ENCODE peak calls at places on chromosome 13, in six cellular contexts. T, N, G, Z, R and E are unnamed samples.

GRCh38 chr13:30804474-30804873 is 69.1 kb downstream of the ALOX5AP start:
- DNase-seq in Z (no peak), N (no peak), T (no peak), R (no peak), G (no peak), E (no peak)

GRCh38 chr13:69604698-69605097 is 502.9 kb upstream of the ATXN8OS start:
- DNase-seq in N (no peak), Z (no peak), R (no peak), T (no peak), G (no peak), E (no peak)

GRCh38 chr13:44816701-44817684 is 172.3 kb downstream of the NUFIP1 start:
- DNase-seq in R (peak), N (peak), G (peak), Z (peak), T (peak), E (no peak)

GRCh38 chr13:98556968-98557591 is 19.8 kb downstream of the STK24 start:
- DNase-seq in G (peak), Z (peak), R (no peak), T (no peak), N (no peak), E (peak)

GRCh38 chr13:42720116-42720857 is 61.1 kb upstream of the FAM216B start:
- DNase-seq in N (peak), G (peak), R (peak), Z (peak), T (peak), E (peak)

GRCh38 chr13:99386495-99386894 is 79.3 kb upstream of the GPR183 start:
- DNase-seq in T (no peak), G (no peak), R (no peak), N (no peak), Z (no peak), E (no peak)

GRCh38 chr13:34161829-34162544 is 344.0 kb downstream of the RFC3 start:
- DNase-seq in G (peak), N (peak), R (no peak), Z (no peak), T (peak), E (peak)

GRCh38 chr13:22964245-22964966 is 216.4 kb upstream of the SGCG start:
- DNase-seq in R (no peak), Z (no peak), N (no peak), G (no peak), T (no peak), E (no peak)

GRCh38 chr13:97223711-97224461 is 1.8 kb downstream of the MBNL2 start:
- DNase-seq in T (peak), N (peak), Z (peak), R (peak), G (peak), E (peak)

GRCh38 chr13:85631801-85632200 is 167.4 kb downstream of the SLITRK6 start:
- DNase-seq in R (no peak), G (no peak), N (peak), T (no peak), Z (no peak), E (peak)

GRCh38 chr13:97250560-97250959 is 28.4 kb downstream of the MBNL2 start:
- DNase-seq in N (no peak), R (no peak), T (peak), Z (no peak), G (no peak), E (no peak)

GRCh38 chr13:28719227-28719562 is 425 bp upstream of the SLC46A3 start:
- DNase-seq in Z (no peak), T (no peak), G (no peak), N (no peak), R (no peak), E (peak)

GRCh38 chr13:60343978-60344377 is 53.0 kb upstream of the TDRD3 start:
- DNase-seq in N (no peak), R (no peak), Z (no peak), G (no peak), T (no peak), E (no peak)

GRCh38 chr13:47680752-47681151 is 320.3 kb downstream of the SUCLA2 start:
- DNase-seq in T (no peak), N (peak), G (peak), R (no peak), Z (no peak), E (peak)

GRCh38 chr13:46339035-46339666 is 47.9 kb downstream of the RUBCNL start:
- DNase-seq in Z (no peak), N (peak), T (no peak), R (no peak), G (peak), E (peak)

GRCh38 chr13:32019612-32020233 is 11.9 kb upstream of the FRY start:
- DNase-seq in T (peak), N (peak), R (no peak), G (peak), Z (no peak), E (peak)

GRCh38 chr13:94967183-94968039 is 255.1 kb upstream of the SOX21 start:
- DNase-seq in R (no peak), G (no peak), N (peak), T (peak), Z (no peak), E (peak)

GRCh38 chr13:96821381-96821780 is 172.9 kb downstream of the OXGR1 start:
- DNase-seq in Z (no peak), G (peak), R (no peak), N (peak), T (no peak), E (peak)

GRCh38 chr13:32545083-32545482 is 6.5 kb upstream of the N4BP2L2 start:
- DNase-seq in G (no peak), Z (no peak), R (no peak), N (no peak), T (no peak), E (no peak)

GRCh38 chr13:26785845-26786630 is 25.5 kb upstream of the GPR12 start:
- DNase-seq in T (no peak), G (no peak), Z (no peak), R (no peak), N (no peak), E (no peak)

GRCh38 chr13:28699246-28699645 is 19.5 kb downstream of the SLC46A3 start:
- DNase-seq in N (no peak), T (no peak), R (no peak), G (no peak), Z (no peak), E (no peak)

GRCh38 chr13:113452942-113453901 is at the start of gene ADPRHL1:
- DNase-seq in T (no peak), N (no peak), Z (no peak), G (no peak), R (no peak), E (no peak)

GRCh38 chr13:27605610-27606200 is 14.6 kb downstream of the LNX2 start:
- DNase-seq in R (no peak), Z (no peak), T (no peak), N (no peak), G (peak), E (peak)

GRCh38 chr13:42699922-42700321 is 81.5 kb upstream of the FAM216B start:
- DNase-seq in R (no peak), Z (no peak), G (no peak), T (no peak), N (no peak), E (no peak)

GRCh38 chr13:94595006-94595942 is 678 bp downstream of the TGDS start:
- DNase-seq in G (no peak), R (peak), T (peak), Z (no peak), N (peak), E (peak)

GRCh38 chr13:40236566-40237168 is 429.8 kb downstream of the FOXO1 start:
- DNase-seq in R (no peak), N (no peak), T (no peak), Z (no peak), G (no peak), E (peak)

GRCh38 chr13:89407357-89407756 is 1736.2 kb downstream of the SLITRK5 start:
- DNase-seq in Z (no peak), G (no peak), N (peak), R (no peak), T (no peak), E (no peak)

GRCh38 chr13:51556740-51557139 is 27.5 kb upstream of the WDFY2 start:
- DNase-seq in T (no peak), G (no peak), N (no peak), Z (peak), R (no peak), E (no peak)

GRCh38 chr13:52118595-52118994 is 10.3 kb downstream of the NEK5 start:
- DNase-seq in T (no peak), G (no peak), Z (no peak), N (no peak), R (no peak), E (no peak)

GRCh38 chr13:112683581-112683980 is 6.3 kb upstream of the ATP11A start:
- DNase-seq in R (no peak), Z (no peak), N (no peak), G (no peak), T (no peak), E (no peak)

GRCh38 chr13:102017248-102017647 is 384.6 kb downstream of the FGF14 start:
- DNase-seq in N (no peak), G (no peak), T (no peak), Z (no peak), R (no peak), E (no peak)

GRCh38 chr13:59607172-59607571 is 556.6 kb downstream of the DIAPH3 start:
- DNase-seq in N (no peak), Z (no peak), G (no peak), R (no peak), T (no peak), E (no peak)

GRCh38 chr13:28337196-28338045 is 157.5 kb downstream of the FLT1 start:
- DNase-seq in T (peak), N (peak), R (no peak), Z (no peak), G (peak), E (peak)

GRCh38 chr13:34011552-34012085 is 193.7 kb downstream of the RFC3 start:
- DNase-seq in Z (no peak), G (no peak), N (no peak), R (no peak), T (no peak), E (no peak)

GRCh38 chr13:33260168-33261098 is 25.1 kb downstream of the STARD13 start:
- DNase-seq in Z (no peak), R (no peak), T (no peak), N (no peak), G (no peak), E (no peak)

GRCh38 chr13:100128838-100129237 is 39.9 kb downstream of the PCCA start:
- DNase-seq in R (no peak), G (no peak), Z (no peak), N (no peak), T (no peak), E (no peak)

GRCh38 chr13:18960637-18961227 is 220.9 kb downstream of the TUBA3C start:
- DNase-seq in Z (no peak), G (no peak), N (no peak), R (no peak), T (no peak), E (no peak)

DNA sequence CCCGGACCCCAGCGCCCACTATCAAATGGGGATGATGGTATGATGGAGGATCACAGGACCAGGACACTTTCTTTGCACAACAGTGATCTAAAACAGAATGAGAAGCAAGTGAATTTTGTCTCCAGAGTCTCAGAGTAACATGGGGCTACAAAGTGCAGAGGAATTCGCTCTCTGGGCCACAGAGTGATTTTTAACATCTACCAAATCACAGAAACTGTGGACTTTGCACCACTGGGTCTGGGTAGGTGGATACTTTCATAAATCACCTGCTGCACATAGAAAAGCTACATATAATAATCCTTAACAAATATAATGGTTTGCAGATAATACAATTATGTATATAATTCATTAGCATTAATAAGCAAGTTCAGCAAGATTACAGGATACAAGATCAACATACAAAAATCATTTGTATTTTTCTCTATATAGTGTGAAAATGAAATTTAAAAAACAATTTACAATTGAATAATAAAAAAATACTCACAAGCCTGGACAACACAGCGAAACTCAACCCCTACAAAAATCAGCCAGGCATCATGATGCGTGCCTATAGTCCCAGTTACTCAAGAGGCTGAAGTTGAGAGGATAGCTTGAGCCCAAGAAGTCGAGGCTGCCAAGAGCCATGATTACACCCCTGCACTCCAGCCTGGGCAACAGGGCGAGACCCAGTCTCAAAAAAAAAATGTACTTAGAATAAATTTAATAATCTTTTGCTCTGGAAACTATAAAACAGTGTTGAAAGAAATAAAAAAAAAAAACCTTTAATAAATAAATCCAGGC is 60.3 kb upstream of the EEF1AKMT1 start:
- DNase-seq in G (no peak), R (no peak), N (no peak), T (no peak), Z (no peak), E (no peak)
- H3K27ac ChIP-seq in G (no peak), R (no peak), N (no peak), T (no peak), Z (no peak), E (no peak)

GRCh38 chr13:24680921-24681585 is 845 bp downstream of the ATP12A start:
- DNase-seq in G (no peak), N (no peak), Z (no peak), R (no peak), T (no peak), E (no peak)

GRCh38 chr13:24682353-24682752 is 2.1 kb downstream of the ATP12A start:
- DNase-seq in T (no peak), G (no peak), Z (no peak), N (no peak), R (no peak), E (no peak)

GRCh38 chr13:24681930-24682329 is 1.7 kb downstream of the ATP12A start:
- DNase-seq in Z (no peak), N (no peak), R (no peak), T (no peak), G (no peak), E (no peak)

GRCh38 chr13:24679686-24680085 is 522 bp upstream of the ATP12A start:
- DNase-seq in Z (no peak), R (no peak), T (no peak), N (no peak), G (no peak), E (no peak)

DNA sequence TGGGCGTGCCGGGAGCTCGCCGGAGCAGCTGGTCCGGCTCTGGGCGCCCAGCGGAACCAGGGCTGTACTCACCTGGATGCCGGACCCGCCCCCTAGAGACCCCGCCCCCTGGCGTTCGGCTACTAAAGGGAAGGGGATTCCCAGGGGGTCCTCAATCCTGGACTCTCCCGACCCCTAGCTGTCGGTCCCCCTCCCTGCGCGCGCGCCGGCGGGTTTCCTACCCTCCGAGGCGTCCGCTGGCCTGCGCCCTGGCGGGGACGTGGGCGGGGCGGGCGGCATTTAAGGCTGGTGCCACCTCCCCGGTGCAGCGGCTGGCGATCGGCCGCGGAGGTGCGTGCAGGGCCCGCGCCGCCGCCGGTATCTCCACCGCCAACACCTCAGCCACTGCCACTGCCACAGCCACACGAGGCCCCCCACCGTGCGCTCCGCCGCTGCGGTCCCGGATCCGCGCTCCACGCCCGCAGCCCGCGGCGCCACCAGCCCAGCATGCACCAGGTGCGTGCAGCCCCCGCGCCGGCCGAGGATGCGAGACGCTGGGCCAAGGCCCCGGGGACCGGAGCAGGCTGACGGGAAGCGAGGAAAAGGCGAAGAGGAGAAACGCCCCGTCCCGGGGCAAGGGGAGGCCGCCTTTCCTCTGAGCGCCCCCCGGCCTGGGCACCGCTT is at the start of gene ATP12A:
- DNase-seq in T (no peak), N (no peak), G (no peak), Z (no peak), R (peak), E (no peak)
- TF ChIP-seq EZH2 in T (peak), N (no peak), G (peak), Z (no peak), R (no peak), E (peak)

DNA sequence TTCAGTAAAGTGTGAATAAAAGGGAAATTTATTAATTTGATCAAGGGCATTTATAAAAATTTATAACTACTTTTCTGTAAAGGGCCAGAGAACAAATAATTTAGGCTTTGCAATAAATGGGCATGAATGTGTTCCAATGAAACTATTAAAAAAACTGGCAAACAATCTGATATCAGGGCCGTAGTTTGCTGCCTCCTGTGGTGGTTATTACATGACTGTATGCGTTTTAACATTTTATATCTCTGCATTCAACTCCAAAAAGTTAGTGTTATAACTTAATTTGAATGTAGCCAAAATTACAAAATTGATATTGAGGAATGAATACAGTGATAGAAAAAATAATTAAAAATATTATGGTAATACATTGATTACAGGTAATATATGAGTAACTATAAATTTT is 80.5 kb upstream of the POSTN start:
- DNase-seq in N (peak), Z (no peak), T (no peak), R (no peak), G (no peak), E (no peak)
- TF ChIP-seq CTCF in N (peak), Z (no peak), T (no peak), R (no peak), G (peak), E (peak)

DNA sequence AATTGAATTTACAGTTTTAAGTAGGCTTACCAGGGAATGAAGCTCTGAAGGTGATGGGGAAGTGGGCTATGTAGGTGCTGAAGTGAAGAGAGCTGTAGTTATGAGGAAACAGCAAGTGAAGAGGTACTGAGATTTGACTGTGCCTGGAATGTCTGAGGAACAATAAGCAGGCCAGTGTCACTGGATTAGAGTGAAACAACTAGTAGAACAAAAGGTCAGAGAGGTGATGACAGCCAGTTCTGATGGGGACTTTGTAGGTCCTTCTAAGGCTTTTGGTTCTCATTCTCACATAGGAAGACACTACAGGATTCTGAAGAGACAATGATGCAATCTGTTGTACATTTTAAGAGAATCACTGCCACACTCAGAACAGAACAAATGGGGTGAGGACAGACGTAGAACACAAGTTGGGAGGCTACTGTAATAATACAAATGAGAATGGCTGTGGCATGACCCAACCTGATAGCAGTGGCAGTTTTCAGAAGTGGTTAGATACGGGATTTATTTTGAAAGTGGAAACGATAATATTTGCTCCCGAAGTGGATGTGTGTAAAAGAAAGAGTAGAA is 130.8 kb downstream of the MYCBP2 start:
- DNase-seq in T (no peak), R (no peak), G (no peak), Z (no peak), N (no peak), E (peak)
- H3K27ac ChIP-seq in T (no peak), R (no peak), G (no peak), Z (no peak), N (no peak), E (no peak)

GRCh38 chr13:67230243-67230773 is at the start of gene PCDH9:
- DNase-seq in Z (no peak), G (peak), T (peak), N (peak), R (peak), E (peak)

GRCh38 chr13:67232384-67232783 is 2.2 kb upstream of the PCDH9 start:
- DNase-seq in T (no peak), Z (no peak), R (no peak), G (no peak), N (no peak), E (no peak)

GRCh38 chr13:67229438-67230242 is 496 bp downstream of the PCDH9 start:
- DNase-seq in N (peak), G (peak), R (no peak), T (no peak), Z (no peak), E (peak)

GRCh38 chr13:67231481-67231940 is 1.4 kb upstream of the PCDH9 start:
- DNase-seq in T (no peak), N (no peak), G (peak), R (no peak), Z (no peak), E (peak)

GRCh38 chr13:67230774-67231480 is 791 bp upstream of the PCDH9 start:
- DNase-seq in T (peak), Z (no peak), N (peak), G (peak), R (peak), E (peak)
- TF ChIP-seq EZH2 in T (no peak), Z (no peak), N (no peak), G (no peak), R (no peak), E (no peak)

DNA sequence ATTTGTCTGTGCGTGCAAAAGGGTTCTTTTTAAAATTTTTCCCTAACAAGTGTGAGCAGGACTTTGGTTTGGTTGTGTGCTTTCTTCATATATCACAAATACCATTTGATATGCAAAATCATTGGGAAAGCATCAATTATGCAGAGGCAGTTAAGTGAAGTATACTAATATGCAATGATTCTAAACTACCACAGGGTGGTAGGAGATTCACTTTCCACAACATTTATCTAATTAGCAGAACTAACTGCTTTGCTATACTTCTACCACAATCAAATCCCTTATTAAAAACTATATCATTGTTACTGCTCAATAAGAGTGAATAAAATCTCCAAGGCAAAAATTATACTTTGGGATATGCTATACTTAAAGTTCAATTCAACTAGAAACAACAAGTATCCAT is 2738.9 kb upstream of the PCDH20 start:
- DNase-seq in R (no peak), N (peak), G (peak), T (peak), Z (no peak), E (peak)
- TF ChIP-seq CTCF in R (peak), N (peak), G (no peak), T (peak), Z (no peak), E (peak)

GRCh38 chr13:110346661-110347067 is 39.6 kb downstream of the COL4A2 start:
- DNase-seq in T (no peak), Z (peak), N (peak), R (peak), G (no peak), E (no peak)
- H3K27ac ChIP-seq in T (peak), Z (peak), N (peak), R (peak), G (peak), E (no peak)